ENCODE peak calls at places on chromosome 11, in six cellular contexts. E, P, Z, V, K and Y are unnamed samples.

GRCh38 chr11:133708547-133709051 is 136.7 kb downstream of the SPATA19 start:
- DNase-seq in V (no peak), K (no peak), Z (no peak), E (no peak), P (no peak), Y (no peak)

GRCh38 chr11:120208012-120208441 is 2.8 kb upstream of the OAF start:
- DNase-seq in V (no peak), P (no peak), Z (no peak), E (no peak), K (no peak), Y (no peak)

GRCh38 chr11:119730789-119731386 is 1.9 kb upstream of the NECTIN1 start:
- DNase-seq in K (no peak), V (no peak), E (no peak), Z (no peak), P (no peak), Y (no peak)

GRCh38 chr11:76553554-76554476 is 109.0 kb downstream of the EMSY start:
- DNase-seq in E (no peak), Z (no peak), K (no peak), P (no peak), V (no peak), Y (no peak)

GRCh38 chr11:123137496-123138270 is 57.4 kb downstream of the CLMP start:
- DNase-seq in P (no peak), Z (no peak), E (no peak), K (peak), V (no peak), Y (peak)

GRCh38 chr11:94939346-94939745 is 34.0 kb downstream of the CWC15 start:
- DNase-seq in Z (no peak), E (no peak), K (no peak), V (no peak), P (no peak), Y (no peak)

GRCh38 chr11:113789675-113790320 is 10.2 kb downstream of the CLDN25 start:
- DNase-seq in P (no peak), E (no peak), K (no peak), Z (no peak), V (no peak), Y (no peak)

GRCh38 chr11:117877120-117877784 is 794 bp upstream of the FXYD6 start:
- DNase-seq in Z (peak), E (no peak), V (no peak), K (no peak), P (no peak), Y (peak)

GRCh38 chr11:65934014-65934413 is 11.3 kb upstream of the TSGA10IP start:
- DNase-seq in V (no peak), K (no peak), Z (no peak), P (no peak), E (no peak), Y (no peak)

GRCh38 chr11:134664863-134665535 is 253.0 kb upstream of the B3GAT1 start:
- DNase-seq in E (no peak), Z (no peak), P (no peak), V (no peak), K (no peak), Y (no peak)

GRCh38 chr11:78808903-78809302 is 234.2 kb upstream of the NARS2 start:
- DNase-seq in V (no peak), K (no peak), Z (no peak), P (no peak), E (no peak), Y (no peak)

GRCh38 chr11:69088676-69089146 is 40.0 kb downstream of the TPCN2 start:
- DNase-seq in P (peak), V (peak), E (peak), Z (peak), K (peak), Y (peak)

GRCh38 chr11:111170761-111171379 is 74.7 kb upstream of the POU2AF2 start:
- DNase-seq in Z (no peak), E (no peak), P (no peak), K (no peak), V (no peak), Y (no peak)

GRCh38 chr11:62201376-62201775 is 7.1 kb upstream of the SCGB2A1 start:
- DNase-seq in K (no peak), E (no peak), Z (no peak), P (no peak), V (no peak), Y (no peak)

GRCh38 chr11:69292221-69292648 is 1.7 kb upstream of the MYEOV start:
- DNase-seq in P (peak), K (no peak), Z (no peak), V (peak), E (peak), Y (no peak)

GRCh38 chr11:19790831-19791552 is 78.4 kb downstream of the NAV2 start:
- DNase-seq in P (no peak), K (peak), Z (no peak), E (no peak), V (no peak), Y (no peak)

GRCh38 chr11:93169950-93170561 is 27.7 kb downstream of the SLC36A4 start:
- DNase-seq in Z (no peak), K (no peak), V (no peak), P (no peak), E (no peak), Y (no peak)

GRCh38 chr11:127193916-127194315 is 193.3 kb upstream of the KIRREL3 start:
- DNase-seq in K (no peak), P (no peak), Z (no peak), V (no peak), E (no peak), Y (no peak)

GRCh38 chr11:20327377-20327776 is 36.1 kb upstream of the HTATIP2 start:
- DNase-seq in Z (no peak), P (no peak), K (no peak), V (no peak), E (no peak), Y (no peak)

GRCh38 chr11:100827934-100828661 is 141.0 kb downstream of the ARHGAP42 start:
- DNase-seq in Z (no peak), E (no peak), V (no peak), K (no peak), P (no peak), Y (no peak)

GRCh38 chr11:84407091-84407490 is 1120.9 kb upstream of the CCDC90B start:
- DNase-seq in P (no peak), K (no peak), E (no peak), Z (no peak), V (no peak), Y (no peak)

GRCh38 chr11:58395581-58395980 is 11.1 kb downstream of the OR5B3 start:
- DNase-seq in V (no peak), K (no peak), E (no peak), P (no peak), Z (no peak), Y (no peak)

GRCh38 chr11:44760917-44761545 is 34.3 kb downstream of the TSPAN18 start:
- DNase-seq in K (peak), V (no peak), P (no peak), E (no peak), Z (no peak), Y (no peak)

GRCh38 chr11:30936476-30936875 is 350.3 kb upstream of the MPPED2 start:
- DNase-seq in P (no peak), Z (no peak), E (no peak), V (no peak), K (no peak), Y (no peak)

GRCh38 chr11:120228794-120229384 is 11.1 kb upstream of the POU2F3 start:
- DNase-seq in E (no peak), Z (no peak), V (no peak), P (no peak), K (no peak), Y (no peak)

GRCh38 chr11:1953489-1954284 is 6.6 kb downstream of the MRPL23 start:
- DNase-seq in P (no peak), V (no peak), E (no peak), Z (no peak), K (no peak), Y (peak)

GRCh38 chr11:11171854-11172253 is 181.2 kb downstream of the CSNK2A3 start:
- DNase-seq in P (peak), V (no peak), E (no peak), K (no peak), Z (no peak), Y (no peak)

GRCh38 chr11:46675288-46675851 is 25.0 kb downstream of the ARHGAP1 start:
- DNase-seq in V (no peak), P (no peak), Z (no peak), E (no peak), K (peak), Y (peak)